ENCODE peak calls at places on chromosomes 12 and 14, in six cellular contexts. D is HepG2, U is HCT116, J is GM12878, R is H1, I is Panc1. E is an unnamed sample.

GRCh38 chr12:67449591-67450052 is 180.5 kb downstream of the CAND1 start:
- DNase-seq in D (no peak), U (no peak), R (no peak), J (peak; percentile 82), I (no peak), E (no peak)

GRCh38 chr12:121059031-121059898 is 20.2 kb upstream of the OASL start:
- DNase-seq in I (no peak), D (no peak), U (no peak), J (no peak), R (no peak), E (no peak)

GRCh38 chr12:111444314-111444705 is 38.6 kb downstream of the SH2B3 start:
- DNase-seq in I (no peak), J (peak; percentile 86), U (no peak), D (no peak), R (no peak), E (no peak)

GRCh38 chr14:104682107-104682593 is 7.3 kb upstream of the INF2 start:
- DNase-seq in U (no peak), J (no peak), D (no peak), R (peak; percentile 85), I (no peak), E (peak; percentile 81)

GRCh38 chr14:93926209-93926872 is 803 bp upstream of the FAM181A start:
- DNase-seq in R (no peak), D (peak; percentile 28), J (no peak), U (no peak), I (no peak), E (no peak)

GRCh38 chr14:100164808-100165207 is 5.4 kb upstream of the DEGS2 start:
- DNase-seq in J (no peak), D (no peak), U (no peak), I (no peak), R (no peak), E (no peak)

GRCh38 chr14:23406244-23406643 is 1.8 kb downstream of the MYH6 start:
- DNase-seq in D (no peak), R (no peak), J (no peak), I (no peak), U (no peak), E (no peak)

GRCh38 chr14:36317650-36318049 is 2.8 kb downstream of the MBIP start:
- DNase-seq in R (no peak), U (no peak), J (no peak), D (no peak), I (no peak), E (no peak)

GRCh38 chr12:89571481-89572190 is 45.8 kb upstream of the POC1B start:
- DNase-seq in I (no peak), D (no peak), U (no peak), R (no peak), J (no peak), E (no peak)

GRCh38 chr12:118237908-118238307 is 102.0 kb downstream of the PEBP1 start:
- DNase-seq in U (peak; percentile 28), D (no peak), I (no peak), R (no peak), J (no peak), E (no peak)

GRCh38 chr12:105382771-105383632 is 52.5 kb downstream of the C12orf75 start:
- DNase-seq in U (peak; percentile 41), D (peak; percentile 55), I (peak; percentile 32), J (peak; percentile 17), R (no peak), E (peak; percentile 70)

GRCh38 chr12:13573698-13574321 is 377.3 kb downstream of the EMP1 start:
- DNase-seq in J (no peak), I (no peak), D (no peak), R (no peak), U (peak; percentile 87), E (no peak)

GRCh38 chr12:107331912-107332311 is 238.6 kb upstream of the CRY1 start:
- DNase-seq in J (no peak), D (no peak), R (no peak), I (no peak), U (no peak), E (no peak)

GRCh38 chr14:31895206-31895605 is 181.9 kb upstream of the ARHGAP5 start:
- DNase-seq in J (no peak), D (peak; percentile 35), R (no peak), U (no peak), I (no peak), E (no peak)

GRCh38 chr14:94752575-94752974 is 17.3 kb downstream of the GSC start:
- DNase-seq in J (no peak), R (no peak), I (no peak), U (no peak), D (no peak), E (no peak)

GRCh38 chr12:125228519-125229260 is 163.5 kb downstream of the AACS start:
- DNase-seq in I (no peak), J (no peak), U (no peak), R (no peak), D (no peak), E (no peak)

GRCh38 chr12:80925983-80926382 is 11.8 kb downstream of the LIN7A start:
- DNase-seq in D (peak; percentile 75), I (no peak), J (no peak), U (no peak), R (no peak), E (no peak)

GRCh38 chr12:9792961-9793617 is 32.4 kb upstream of the CD69 start:
- DNase-seq in I (no peak), U (no peak), J (no peak), D (no peak), R (no peak), E (no peak)

GRCh38 chr14:22656945-22657711 is 13.0 kb upstream of the OR6J1 start:
- DNase-seq in I (no peak), J (no peak), D (no peak), U (no peak), R (no peak), E (no peak)

GRCh38 chr14:50806241-50806933 is 24.6 kb downstream of the NIN start:
- DNase-seq in U (no peak), D (no peak), J (no peak), R (no peak), I (no peak), E (no peak)

GRCh38 chr12:51023625-51024395 is 2.4 kb downstream of the SLC11A2 start:
- DNase-seq in U (no peak), R (no peak), J (no peak), D (peak; percentile 34), I (no peak), E (no peak)

DNA sequence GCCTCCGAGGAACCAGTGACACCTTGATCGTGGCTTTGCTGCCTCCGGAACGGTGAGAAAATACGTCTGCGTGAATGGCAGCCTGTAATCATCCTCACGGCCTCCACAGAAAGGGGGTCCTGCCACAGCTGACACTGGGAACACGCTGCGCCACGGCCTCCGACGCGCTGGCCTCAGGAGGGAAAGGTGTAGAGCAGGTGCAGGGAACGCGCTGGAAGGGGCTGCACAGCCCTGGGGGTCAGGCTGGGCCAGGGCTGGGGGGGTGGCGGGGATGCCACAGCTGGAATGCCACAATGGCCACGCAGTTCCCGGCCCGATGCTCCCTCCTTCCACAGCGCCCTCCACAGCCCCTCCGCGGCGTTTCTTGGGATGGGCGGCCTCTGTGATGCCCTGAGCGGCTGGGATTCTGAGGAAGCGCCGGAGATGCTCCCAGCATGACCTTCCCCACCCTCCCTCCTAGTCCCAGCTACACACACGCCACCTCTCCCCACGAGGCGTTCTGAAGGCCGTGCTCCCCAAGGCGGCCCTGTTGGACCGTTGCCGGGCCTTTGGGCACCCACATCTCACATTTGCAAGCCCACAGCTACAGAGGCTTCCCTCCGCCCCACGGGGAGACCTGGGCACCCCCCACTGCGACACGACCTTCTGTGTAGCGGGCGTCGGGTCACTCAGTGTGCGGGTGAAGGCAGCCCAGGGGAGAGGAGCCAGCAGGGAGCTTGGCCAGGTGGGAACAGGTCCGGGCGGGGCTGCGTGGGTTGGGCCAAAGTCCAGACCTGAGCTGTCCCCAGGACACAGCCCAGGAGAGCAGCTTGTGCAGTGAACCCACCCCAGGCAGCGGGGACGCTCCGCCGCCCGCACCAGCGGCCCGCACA is 31.8 kb upstream of the GALNT9 start:
- DNase-seq in R (no peak), U (no peak), D (no peak), I (no peak), J (no peak), E (no peak)
- TF ChIP-seq SIN3A in R (no peak), U (no peak), D (no peak), I (no peak), J (no peak), E (no peak)

GRCh38 chr14:86055512-86055911 is 525.6 kb downstream of the FLRT2 start:
- DNase-seq in U (no peak), R (no peak), D (no peak), J (no peak), I (no peak), E (no peak)
- TF ChIP-seq SIN3A in U (no peak), R (no peak), D (no peak), J (no peak), I (no peak), E (no peak)

GRCh38 chr12:119676022-119676421 is 8.1 kb downstream of the PRKAB1 start:
- DNase-seq in J (no peak), I (no peak), R (no peak), U (no peak), D (no peak), E (no peak)

GRCh38 chr12:119679081-119679480 is 11.1 kb downstream of the PRKAB1 start:
- DNase-seq in U (no peak), I (no peak), J (no peak), D (no peak), R (no peak), E (no peak)

GRCh38 chr12:119679490-119679889 is 11.6 kb downstream of the PRKAB1 start:
- DNase-seq in U (no peak), D (no peak), I (no peak), J (no peak), R (no peak), E (no peak)

GRCh38 chr12:119676573-119676972 is 8.6 kb downstream of the PRKAB1 start:
- DNase-seq in I (no peak), U (no peak), D (no peak), R (no peak), J (no peak), E (no peak)

GRCh38 chr12:119678459-119678858 is 10.5 kb downstream of the PRKAB1 start:
- DNase-seq in I (no peak), R (no peak), D (no peak), J (no peak), U (no peak), E (no peak)
- TF ChIP-seq SIN3A in I (no peak), R (no peak), D (no peak), J (no peak), U (no peak), E (no peak)

DNA sequence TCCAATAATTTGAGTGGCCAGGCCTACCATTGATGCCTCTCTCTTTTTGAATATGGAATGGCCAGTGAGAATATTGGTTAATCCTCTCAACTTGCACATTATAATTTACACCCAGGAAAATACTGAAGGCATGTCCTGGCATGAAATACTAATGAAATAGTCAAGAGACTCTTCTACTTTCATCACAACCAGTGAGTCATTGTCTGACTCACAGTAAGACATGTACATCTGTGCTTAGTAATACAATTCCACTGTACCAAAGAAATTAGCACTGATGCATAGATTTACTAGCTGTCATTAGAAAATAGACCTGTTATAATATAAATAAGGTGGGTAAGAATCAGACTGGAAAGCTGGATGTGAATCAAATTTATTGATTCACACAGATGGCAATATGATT is 31.6 kb downstream of the KCNC2 start:
- DNase-seq in R (no peak), J (no peak), D (peak; percentile 7), U (peak; percentile 86), I (peak; percentile 67), E (no peak)
- TF ChIP-seq SIN3A in R (no peak), J (no peak), D (no peak), U (peak; percentile 78), I (no peak), E (no peak)